ENCODE peak calls at places on chromosomes 2 and 18, in six cellular contexts. One of them, this sample, is unnamed. For H3F3A, the result is how much of the 10 kb centered on the place peaks cover.

GRCh38 chr2:168848220-168848619 is 42.0 kb downstream of the SPC25 start:
- DNase-seq in PC-9: no peak
- DNase-seq in PC-3: no peak
- DNase-seq in GM23338: peak
- DNase-seq in GM23248: no peak
- DNase-seq in neural progenitor cell: peak
- DNase-seq in this sample: no peak

GRCh38 chr2:111972955-111973565 is 74.7 kb downstream of the MERTK start:
- DNase-seq in PC-9: peak
- DNase-seq in PC-3: peak
- DNase-seq in GM23338: no peak
- DNase-seq in GM23248: peak
- DNase-seq in neural progenitor cell: no peak
- DNase-seq in this sample: peak

GRCh38 chr2:43538034-43538670 is 57.7 kb downstream of the THADA start:
- DNase-seq in PC-9: no peak
- DNase-seq in PC-3: no peak
- DNase-seq in GM23338: no peak
- DNase-seq in GM23248: peak
- DNase-seq in neural progenitor cell: no peak
- DNase-seq in this sample: no peak

GRCh38 chr2:74066491-74067203 is 81.1 kb downstream of the BOLA3 start:
- DNase-seq in PC-9: peak
- DNase-seq in PC-3: peak
- DNase-seq in GM23338: no peak
- DNase-seq in GM23248: no peak
- DNase-seq in neural progenitor cell: no peak
- DNase-seq in this sample: no peak

GRCh38 chr2:69169990-69170389 is 157.0 kb downstream of the ANTXR1 start:
- DNase-seq in PC-9: no peak
- DNase-seq in PC-3: no peak
- DNase-seq in GM23338: no peak
- DNase-seq in GM23248: peak
- DNase-seq in neural progenitor cell: no peak
- DNase-seq in this sample: no peak

GRCh38 chr18:52422985-52423601 is 83.1 kb downstream of the DCC start:
- DNase-seq in PC-9: no peak
- DNase-seq in PC-3: no peak
- DNase-seq in GM23338: peak
- DNase-seq in GM23248: no peak
- DNase-seq in neural progenitor cell: peak
- DNase-seq in this sample: no peak

GRCh38 chr18:63788447-63789096 is 13.4 kb downstream of the SERPINB7 start:
- DNase-seq in PC-9: peak
- DNase-seq in PC-3: peak
- DNase-seq in GM23338: no peak
- DNase-seq in GM23248: peak
- DNase-seq in neural progenitor cell: no peak
- DNase-seq in this sample: no peak

GRCh38 chr2:218465987-218466633 is 47.2 kb downstream of the VIL1 start:
- DNase-seq in PC-9: no peak
- DNase-seq in PC-3: peak
- DNase-seq in GM23338: peak
- DNase-seq in GM23248: peak
- DNase-seq in neural progenitor cell: no peak
- DNase-seq in this sample: peak

GRCh38 chr2:237485844-237486243 is 1.2 kb upstream of the MLPH start:
- DNase-seq in PC-9: no peak
- DNase-seq in PC-3: peak
- DNase-seq in GM23338: peak
- DNase-seq in GM23248: no peak
- DNase-seq in neural progenitor cell: no peak
- DNase-seq in this sample: no peak

GRCh38 chr2:187302619-187303018 is 145.4 kb downstream of the CALCRL start:
- DNase-seq in PC-9: no peak
- DNase-seq in PC-3: peak
- DNase-seq in GM23338: no peak
- DNase-seq in GM23248: peak
- DNase-seq in neural progenitor cell: no peak
- DNase-seq in this sample: no peak

GRCh38 chr2:207042841-207043240 is 103.5 kb downstream of the CPO start:
- DNase-seq in PC-9: no peak
- DNase-seq in PC-3: no peak
- DNase-seq in GM23338: no peak
- DNase-seq in GM23248: no peak
- DNase-seq in neural progenitor cell: no peak
- DNase-seq in this sample: no peak

GRCh38 chr2:11748861-11749645 is 2.6 kb downstream of the LPIN1 start:
- DNase-seq in PC-9: no peak
- DNase-seq in PC-3: no peak
- DNase-seq in GM23338: no peak
- DNase-seq in GM23248: no peak
- DNase-seq in neural progenitor cell: no peak
- DNase-seq in this sample: peak
- H3F3A ChIP-seq in PC-9: under half
- H3F3A ChIP-seq in PC-3: under half
- H3F3A ChIP-seq in GM23338: under half
- H3F3A ChIP-seq in GM23248: under half
- H3F3A ChIP-seq in neural progenitor cell: under half
- H3F3A ChIP-seq in this sample: half or more

DNA sequence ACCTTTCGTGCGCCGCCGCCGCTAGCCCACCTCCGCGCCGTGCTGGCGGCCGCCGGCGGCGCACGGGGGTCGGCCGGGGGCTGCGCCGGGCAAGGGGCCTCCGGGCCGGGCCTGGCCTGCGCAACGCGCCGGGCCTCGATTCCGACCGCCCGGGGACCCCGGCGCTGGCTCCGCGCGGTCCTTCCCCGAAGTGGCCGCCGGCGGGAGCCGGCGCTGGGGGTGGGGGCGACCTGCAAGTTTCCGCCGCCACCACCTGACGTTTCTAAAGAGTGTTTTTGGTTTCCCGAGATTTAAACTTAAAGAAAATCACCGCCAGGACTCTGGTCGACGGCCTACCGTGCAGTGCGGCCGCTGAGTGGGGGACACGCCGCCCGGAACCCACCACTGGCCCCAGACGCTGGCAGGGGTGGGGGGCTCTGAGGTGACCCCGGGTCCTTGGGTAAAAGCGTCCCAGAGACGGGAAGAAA is 3.8 kb upstream of the GATA6 start:
- DNase-seq in PC-9: no peak
- DNase-seq in PC-3: no peak
- DNase-seq in GM23338: no peak
- DNase-seq in GM23248: no peak
- DNase-seq in neural progenitor cell: peak
- DNase-seq in this sample: no peak
- TF ChIP-seq EZH2 in PC-9: no peak
- TF ChIP-seq EZH2 in PC-3: no peak
- TF ChIP-seq EZH2 in GM23338: peak
- TF ChIP-seq EZH2 in GM23248: peak
- TF ChIP-seq EZH2 in neural progenitor cell: peak
- TF ChIP-seq EZH2 in this sample: no peak

GRCh38 chr2:160208662-160209229 is 8.7 kb upstream of the ITGB6 start:
- DNase-seq in PC-9: no peak
- DNase-seq in PC-3: no peak
- DNase-seq in GM23338: no peak
- DNase-seq in GM23248: no peak
- DNase-seq in neural progenitor cell: peak
- DNase-seq in this sample: no peak

GRCh38 chr2:160206436-160206835 is 6.4 kb upstream of the ITGB6 start:
- DNase-seq in PC-9: no peak
- DNase-seq in PC-3: no peak
- DNase-seq in GM23338: no peak
- DNase-seq in GM23248: no peak
- DNase-seq in neural progenitor cell: no peak
- DNase-seq in this sample: no peak

GRCh38 chr2:160207804-160208661 is 8.0 kb upstream of the ITGB6 start:
- DNase-seq in PC-9: peak
- DNase-seq in PC-3: peak
- DNase-seq in GM23338: no peak
- DNase-seq in GM23248: peak
- DNase-seq in neural progenitor cell: peak
- DNase-seq in this sample: no peak

GRCh38 chr2:160205511-160205910 is 5.4 kb upstream of the ITGB6 start:
- DNase-seq in PC-9: peak
- DNase-seq in PC-3: peak
- DNase-seq in GM23338: no peak
- DNase-seq in GM23248: peak
- DNase-seq in neural progenitor cell: no peak
- DNase-seq in this sample: no peak

GRCh38 chr2:160207271-160207670 is 7.2 kb upstream of the ITGB6 start:
- DNase-seq in PC-9: peak
- DNase-seq in PC-3: peak
- DNase-seq in GM23338: no peak
- DNase-seq in GM23248: no peak
- DNase-seq in neural progenitor cell: no peak
- DNase-seq in this sample: no peak
- H3F3A ChIP-seq in PC-9: under half
- H3F3A ChIP-seq in PC-3: under half
- H3F3A ChIP-seq in GM23338: under half
- H3F3A ChIP-seq in GM23248: half or more
- H3F3A ChIP-seq in neural progenitor cell: under half
- H3F3A ChIP-seq in this sample: under half

GRCh38 chr2:64653174-64654062 is at the start of gene SERTAD2:
- DNase-seq in PC-9: peak
- DNase-seq in PC-3: peak
- DNase-seq in GM23338: peak
- DNase-seq in GM23248: peak
- DNase-seq in neural progenitor cell: peak
- DNase-seq in this sample: peak
- TF ChIP-seq EZH2 in PC-9: no peak
- TF ChIP-seq EZH2 in PC-3: no peak
- TF ChIP-seq EZH2 in GM23338: no peak
- TF ChIP-seq EZH2 in GM23248: no peak
- TF ChIP-seq EZH2 in neural progenitor cell: no peak
- TF ChIP-seq EZH2 in this sample: no peak

DNA sequence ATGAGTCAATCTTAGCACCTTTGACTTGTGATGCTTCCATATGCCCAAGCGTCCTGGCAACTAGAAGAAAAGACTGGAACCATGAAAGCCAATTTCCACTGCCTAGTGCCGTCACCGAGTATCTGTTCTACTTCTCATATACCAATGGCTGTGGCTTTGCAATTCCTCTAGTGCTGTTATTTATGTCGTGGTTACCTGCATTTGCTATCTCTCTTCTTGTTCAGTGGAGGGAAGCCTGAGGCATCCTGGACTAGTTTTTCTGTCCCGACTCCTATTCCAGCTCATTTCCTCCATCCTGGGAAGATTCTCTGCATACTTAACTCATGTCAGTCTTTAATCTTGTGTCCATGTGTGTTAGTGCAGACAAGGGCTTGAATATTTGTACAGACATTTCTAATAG is 117.9 kb downstream of the FEZ2 start:
- DNase-seq in PC-9: no peak
- DNase-seq in PC-3: no peak
- DNase-seq in GM23338: no peak
- DNase-seq in GM23248: no peak
- DNase-seq in neural progenitor cell: no peak
- DNase-seq in this sample: no peak
- H3F3A ChIP-seq in PC-9: under half
- H3F3A ChIP-seq in PC-3: under half
- H3F3A ChIP-seq in GM23338: under half
- H3F3A ChIP-seq in GM23248: half or more
- H3F3A ChIP-seq in neural progenitor cell: under half
- H3F3A ChIP-seq in this sample: under half

GRCh38 chr18:32770181-32770650 is 2.6 kb downstream of the KLHL14 start:
- DNase-seq in PC-9: no peak
- DNase-seq in PC-3: no peak
- DNase-seq in GM23338: no peak
- DNase-seq in GM23248: no peak
- DNase-seq in neural progenitor cell: peak
- DNase-seq in this sample: no peak

GRCh38 chr18:32771871-32772499 is 838 bp downstream of the KLHL14 start:
- DNase-seq in PC-9: no peak
- DNase-seq in PC-3: no peak
- DNase-seq in GM23338: peak
- DNase-seq in GM23248: peak
- DNase-seq in neural progenitor cell: peak
- DNase-seq in this sample: no peak

GRCh38 chr18:32771169-32771751 is 1.6 kb downstream of the KLHL14 start:
- DNase-seq in PC-9: no peak
- DNase-seq in PC-3: no peak
- DNase-seq in GM23338: peak
- DNase-seq in GM23248: no peak
- DNase-seq in neural progenitor cell: peak
- DNase-seq in this sample: peak

GRCh38 chr18:32769242-32770180 is 3.3 kb downstream of the KLHL14 start:
- DNase-seq in PC-9: no peak
- DNase-seq in PC-3: no peak
- DNase-seq in GM23338: peak
- DNase-seq in GM23248: no peak
- DNase-seq in neural progenitor cell: peak
- DNase-seq in this sample: no peak

GRCh38 chr18:32770651-32771168 is 2.1 kb downstream of the KLHL14 start:
- DNase-seq in PC-9: no peak
- DNase-seq in PC-3: no peak
- DNase-seq in GM23338: peak
- DNase-seq in GM23248: no peak
- DNase-seq in neural progenitor cell: peak
- DNase-seq in this sample: no peak
- TF ChIP-seq EZH2 in PC-9: no peak
- TF ChIP-seq EZH2 in PC-3: no peak
- TF ChIP-seq EZH2 in GM23338: no peak
- TF ChIP-seq EZH2 in GM23248: no peak
- TF ChIP-seq EZH2 in neural progenitor cell: peak
- TF ChIP-seq EZH2 in this sample: no peak

GRCh38 chr2:130368786-130369185 is 12.9 kb downstream of the PTPN18 start:
- DNase-seq in PC-9: no peak
- DNase-seq in PC-3: no peak
- DNase-seq in GM23338: no peak
- DNase-seq in GM23248: no peak
- DNase-seq in neural progenitor cell: no peak
- DNase-seq in this sample: no peak
- H3F3A ChIP-seq in PC-9: under half
- H3F3A ChIP-seq in PC-3: under half
- H3F3A ChIP-seq in GM23338: under half
- H3F3A ChIP-seq in GM23248: under half
- H3F3A ChIP-seq in neural progenitor cell: under half
- H3F3A ChIP-seq in this sample: under half

GRCh38 chr2:407630-408029 is 119.7 kb upstream of the ALKAL2 start:
- DNase-seq in PC-9: no peak
- DNase-seq in PC-3: no peak
- DNase-seq in GM23338: no peak
- DNase-seq in GM23248: no peak
- DNase-seq in neural progenitor cell: no peak
- DNase-seq in this sample: no peak

GRCh38 chr2:404581-404980 is 116.7 kb upstream of the ALKAL2 start:
- DNase-seq in PC-9: no peak
- DNase-seq in PC-3: no peak
- DNase-seq in GM23338: no peak
- DNase-seq in GM23248: no peak
- DNase-seq in neural progenitor cell: no peak
- DNase-seq in this sample: no peak

GRCh38 chr2:409523-409922 is 121.6 kb upstream of the ALKAL2 start:
- DNase-seq in PC-9: no peak
- DNase-seq in PC-3: no peak
- DNase-seq in GM23338: no peak
- DNase-seq in GM23248: no peak
- DNase-seq in neural progenitor cell: no peak
- DNase-seq in this sample: no peak

GRCh38 chr2:406231-406630 is 118.3 kb upstream of the ALKAL2 start:
- DNase-seq in PC-9: no peak
- DNase-seq in PC-3: no peak
- DNase-seq in GM23338: no peak
- DNase-seq in GM23248: no peak
- DNase-seq in neural progenitor cell: no peak
- DNase-seq in this sample: no peak

GRCh38 chr2:406876-407275 is 119.0 kb upstream of the ALKAL2 start:
- DNase-seq in PC-9: no peak
- DNase-seq in PC-3: no peak
- DNase-seq in GM23338: no peak
- DNase-seq in GM23248: no peak
- DNase-seq in neural progenitor cell: no peak
- DNase-seq in this sample: no peak
- TF ChIP-seq EZH2 in PC-9: no peak
- TF ChIP-seq EZH2 in PC-3: no peak
- TF ChIP-seq EZH2 in GM23338: no peak
- TF ChIP-seq EZH2 in GM23248: no peak
- TF ChIP-seq EZH2 in neural progenitor cell: no peak
- TF ChIP-seq EZH2 in this sample: no peak